ENCODE peak calls at places on chromosomes 5 and 9, in four cellular contexts. K, M, V and W are unnamed samples.

GRCh38 chr9:83047839-83048775 is 14.8 kb downstream of the RASEF start:
- DNase-seq in K (peak; percentile 81), M (peak; percentile 43), V (peak; percentile 78), W (no peak)

GRCh38 chr5:142994242-142994641 is 224.1 kb downstream of the ARHGAP26 start:
- DNase-seq in K (no peak), M (no peak), V (no peak), W (no peak)

GRCh38 chr9:78187763-78188495 is 47.9 kb upstream of the CEP78 start:
- DNase-seq in K (no peak), M (no peak), V (no peak), W (no peak)

GRCh38 chr9:138066049-138066448 is 188.5 kb downstream of the CACNA1B start:
- DNase-seq in K (no peak), M (no peak), V (no peak), W (no peak)

GRCh38 chr5:62985749-62986148 is 407.1 kb downstream of the LRRC70 start:
- DNase-seq in K (no peak), M (no peak), V (no peak), W (no peak)

GRCh38 chr5:155780274-155780673 is 546.7 kb upstream of the SGCD start:
- DNase-seq in K (no peak), M (no peak), V (no peak), W (no peak)

GRCh38 chr9:92328225-92328624 is 2.5 kb downstream of the CENPP start:
- DNase-seq in K (no peak), M (no peak), V (no peak), W (no peak)

GRCh38 chr9:6052520-6052919 is 37.1 kb upstream of the RANBP6 start:
- DNase-seq in K (no peak), M (no peak), V (no peak), W (no peak)

GRCh38 chr5:34721359-34721758 is 65.2 kb downstream of the RAI14 start:
- DNase-seq in K (no peak), M (no peak), V (no peak), W (no peak)

GRCh38 chr9:81825831-81826540 is 102.2 kb upstream of the SPATA31D4 start:
- DNase-seq in K (no peak), M (no peak), V (no peak), W (no peak)

GRCh38 chr5:14417792-14418765 is 163.5 kb upstream of the OTULINL start:
- DNase-seq in K (no peak), M (no peak), V (no peak), W (no peak)

GRCh38 chr9:129544766-129545165 is 76.1 kb downstream of the C9orf50 start:
- DNase-seq in K (no peak), M (no peak), V (no peak), W (no peak)

GRCh38 chr5:98905857-98906688 is 22.7 kb downstream of the CHD1 start:
- DNase-seq in K (no peak), M (no peak), V (no peak), W (no peak)

GRCh38 chr9:138114501-138115245 is 237.1 kb downstream of the CACNA1B start:
- DNase-seq in K (no peak), M (no peak), V (peak; percentile 19), W (no peak)

GRCh38 chr5:95163079-95163478 is 121.8 kb downstream of the MCTP1 start:
- DNase-seq in K (no peak), M (no peak), V (no peak), W (no peak)

GRCh38 chr5:60102961-60103683 is 209.6 kb upstream of the PDE4D start:
- DNase-seq in K (no peak), M (no peak), V (no peak), W (no peak)

GRCh38 chr9:108854641-108855528 is 901 bp downstream of the ACTL7B start:
- DNase-seq in K (no peak), M (no peak), V (no peak), W (no peak)

DNA sequence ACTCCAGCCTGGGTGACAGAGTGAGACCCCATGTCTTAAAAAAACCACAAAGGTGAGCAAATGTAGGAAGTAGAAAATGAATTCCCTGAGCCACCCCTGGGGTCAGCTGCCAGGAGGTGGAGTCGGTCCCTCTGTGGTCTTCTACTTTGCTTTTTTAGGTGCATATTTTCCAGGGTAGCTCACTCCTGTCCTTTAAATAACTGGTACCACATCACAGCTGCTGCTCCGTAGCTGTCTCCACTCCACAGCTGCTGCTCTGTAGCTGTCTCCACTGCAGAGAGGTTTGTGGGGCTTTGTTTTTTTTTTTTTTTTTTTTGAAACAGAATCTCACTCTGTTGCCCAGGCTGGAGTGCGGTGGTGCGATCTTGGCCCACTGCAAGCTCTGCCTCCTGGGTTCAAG is 8.9 kb downstream of the WDR5 start:
- DNase-seq in K (no peak), M (no peak), V (no peak), W (no peak)
- H3K36me3 ChIP-seq in K (no peaks in the 10 kb centered on the region), M (no peaks in the 10 kb centered on the region), V (peaks cover 81% of the 10 kb centered on the region), W (peaks cover 46% of the 10 kb centered on the region)

GRCh38 chr9:130914417-130915095 is 17.9 kb upstream of the QRFP start:
- DNase-seq in K (no peak), M (no peak), V (no peak), W (no peak)

GRCh38 chr9:130915096-130915447 is 18.5 kb upstream of the QRFP start:
- DNase-seq in K (no peak), M (no peak), V (no peak), W (no peak)

GRCh38 chr9:130911254-130912049 is 14.8 kb upstream of the QRFP start:
- DNase-seq in K (no peak), M (no peak), V (no peak), W (no peak)

GRCh38 chr9:130913599-130914416 is 17.2 kb upstream of the QRFP start:
- DNase-seq in K (no peak), M (no peak), V (no peak), W (no peak)

GRCh38 chr9:130912932-130913598 is 16.5 kb upstream of the QRFP start:
- DNase-seq in K (no peak), M (no peak), V (no peak), W (peak; percentile 66)
- H3K4me3 ChIP-seq in K (no peak overlapping the region), M (no peak overlapping the region), V (peak overlapping the region; percentile 18), W (no peak overlapping the region)

GRCh38 chr9:100285601-100286000 is 67.1 kb downstream of the TEX10 start:
- DNase-seq in K (no peak), M (no peak), V (no peak), W (no peak)
- H3K36me3 ChIP-seq in K (no peaks in the 10 kb centered on the region), M (peaks cover 6% of the 10 kb centered on the region), V (peaks cover 6% of the 10 kb centered on the region), W (peaks cover 4% of the 10 kb centered on the region)

GRCh38 chr5:16539169-16539666 is 73.6 kb upstream of the ZNF622 start:
- DNase-seq in K (peak; percentile 58), M (peak; percentile 71), V (peak; percentile 29), W (peak; percentile 42)
- H3K4me3 ChIP-seq in K (no peak overlapping the region), M (no peak overlapping the region), V (no peak overlapping the region), W (no peak overlapping the region)